ENCODE peak calls at places on chromosome 1, in seven cellular contexts. I is NCI-H2107; S is effector CD4-positive, alpha-beta T cell; L is neural crest cell; T is NCI-H460; G is OCI-LY7; N is substantia nigra. M is an unnamed sample.

GRCh38 chr1:61436491-61437120 is 288.3 kb downstream of the TM2D1 start:
- DNase-seq in I (no peak), S (no peak), L (no peak), T (no peak), G (no peak), N (no peak), M (no peak)

GRCh38 chr1:203342192-203342940 is 8.6 kb downstream of the FMOD start:
- DNase-seq in I (peak; percentile 51), S (peak; percentile 25), L (peak; percentile 72), T (peak; percentile 38), G (peak; percentile 67), N (no peak), M (no peak)

GRCh38 chr1:47403321-47403720 is 12.8 kb upstream of the FOXE3 start:
- DNase-seq in I (no peak), S (no peak), L (no peak), T (no peak), G (no peak), N (no peak), M (no peak)

GRCh38 chr1:205925730-205926129 is 17.5 kb downstream of the SLC26A9 start:
- DNase-seq in I (no peak), S (no peak), L (no peak), T (peak; percentile 71), G (no peak), N (no peak), M (no peak)

GRCh38 chr1:157156058-157156541 is 17.9 kb upstream of the ETV3 start:
- DNase-seq in I (peak; percentile 47), S (peak; percentile 72), L (peak; percentile 89), T (peak; percentile 70), G (peak; percentile 76), N (no peak), M (no peak)

GRCh38 chr1:115507256-115507589 is 134.5 kb upstream of the VANGL1 start:
- DNase-seq in I (no peak), S (no peak), L (peak; percentile 6), T (peak; percentile 11), G (peak; percentile 16), N (no peak), M (no peak)

GRCh38 chr1:209667701-209668100 is 7.5 kb upstream of the G0S2 start:
- DNase-seq in I (no peak), S (no peak), L (no peak), T (no peak), G (no peak), N (no peak), M (no peak)

GRCh38 chr1:156592158-156592909 is 758 bp downstream of the NAXE start:
- DNase-seq in I (no peak), S (no peak), L (no peak), T (no peak), G (no peak), N (no peak), M (no peak)

GRCh38 chr1:155691992-155692528 is 3.2 kb downstream of the DAP3 start:
- DNase-seq in I (no peak), S (no peak), L (no peak), T (no peak), G (no peak), N (no peak), M (no peak)

GRCh38 chr1:161367684-161368398 is at the start of gene CFAP126:
- DNase-seq in I (peak; percentile 51), S (peak; percentile 13), L (peak; percentile 19), T (peak; percentile 56), G (peak; percentile 78), N (no peak), M (no peak)